ENCODE peak calls at places on chromosome 17, in six cellular contexts. U, X, Y, Z, D and Q are unnamed samples.

GRCh38 chr17:81245024-81245664 is 6.0 kb downstream of the NDUFAF8 start:
- DNase-seq in U (peak; percentile 57), X (peak; percentile 36), D (no peak), Y (peak; percentile 85), Z (no peak), Q (no peak)

GRCh38 chr17:72950236-72950931 is 142.1 kb downstream of the SLC39A11 start:
- DNase-seq in X (no peak), Z (no peak), D (no peak), Y (no peak), U (no peak), Q (no peak)

GRCh38 chr17:74805543-74805991 is 29.4 kb upstream of the NAT9 start:
- DNase-seq in D (no peak), Z (no peak), U (no peak), Y (no peak), X (no peak), Q (no peak)

GRCh38 chr17:80089762-80090161 is 11.6 kb upstream of the GAA start:
- DNase-seq in Y (no peak), X (no peak), D (no peak), U (no peak), Z (no peak), Q (no peak)

GRCh38 chr17:9842057-9842758 is 16.5 kb downstream of the GLP2R start:
- DNase-seq in U (peak; percentile 85), Z (no peak), Y (no peak), X (no peak), D (no peak), Q (peak; percentile 14)

GRCh38 chr17:65191805-65192740 is 54.9 kb downstream of the RGS9 start:
- DNase-seq in X (no peak), U (peak; percentile 77), Y (peak; percentile 38), D (no peak), Z (no peak), Q (no peak)

GRCh38 chr17:40598021-40598927 is 33.0 kb upstream of the CCR7 start:
- DNase-seq in Y (peak; percentile 69), X (no peak), D (peak; percentile 21), Z (no peak), U (no peak), Q (no peak)

GRCh38 chr17:82881900-82882714 is 42.3 kb upstream of the ZNF750 start:
- DNase-seq in Z (no peak), U (peak; percentile 57), X (no peak), D (no peak), Y (no peak), Q (no peak)

GRCh38 chr17:73401911-73402310 is 90.1 kb upstream of the CDC42EP4 start:
- DNase-seq in Z (no peak), D (no peak), U (peak; percentile 91), Y (peak; percentile 60), X (peak; percentile 62), Q (peak; percentile 72)

GRCh38 chr17:1179112-1179634 is 608 bp downstream of the ABR start:
- DNase-seq in U (no peak), Z (no peak), D (no peak), X (no peak), Y (no peak), Q (no peak)

GRCh38 chr17:41631025-41631889 is 6.9 kb upstream of the KRT17 start:
- DNase-seq in X (no peak), D (no peak), U (no peak), Z (no peak), Y (no peak), Q (no peak)

GRCh38 chr17:59666235-59666634 is 41.0 kb downstream of the PTRH2 start:
- DNase-seq in U (peak; percentile 48), X (no peak), Y (no peak), Z (no peak), D (no peak), Q (no peak)

GRCh38 chr17:4485676-4486646 is 12.7 kb upstream of the SPNS2 start:
- DNase-seq in D (peak; percentile 38), U (no peak), Y (no peak), X (no peak), Z (peak; percentile 42), Q (no peak)

GRCh38 chr17:78991017-78991783 is 11.5 kb upstream of the LGALS3BP start:
- DNase-seq in U (no peak), X (no peak), Z (no peak), Y (no peak), D (no peak), Q (no peak)

GRCh38 chr17:68993112-68993511 is 37.9 kb upstream of the ABCA8 start:
- DNase-seq in D (no peak), Y (no peak), Z (no peak), X (no peak), U (peak; percentile 62), Q (no peak)